ENCODE peak calls at places on chromosomes 12 and 14, in nine cellular contexts. C is CD8-positive, alpha-beta T cell; H is nephron progenitor cell; X is mesothelial cell of epicardium; K is astrocyte; P is suprapubic skin; S is neural progenitor cell; D is NB4; J is brain microvascular endothelial cell. I is an unnamed sample.

GRCh38 chr12:115451785-115452736 is 768.1 kb upstream of the TBX3 start:
- DNase-seq in C (no peak), X (peak; percentile 76), P (no peak), J (no peak), K (no peak), D (no peak), S (peak; percentile 93), H (peak; percentile 81), I (no peak)

GRCh38 chr12:55681142-55682077 is 26.3 kb downstream of the ITGA7 start:
- DNase-seq in D (peak; percentile 76), S (peak; percentile 89), X (no peak), H (peak; percentile 61), C (no peak), P (no peak), J (peak; percentile 25), K (peak; percentile 53), I (no peak)

GRCh38 chr12:125983784-125984510 is 918.7 kb downstream of the AACS start:
- DNase-seq in S (peak; percentile 94), D (no peak), X (no peak), J (no peak), P (no peak), C (no peak), K (peak; percentile 29), H (peak; percentile 63), I (no peak)

GRCh38 chr12:49979061-49979586 is 6.4 kb downstream of the AQP6 start:
- DNase-seq in X (no peak), P (no peak), H (no peak), D (no peak), J (no peak), S (no peak), C (no peak), K (no peak), I (no peak)

GRCh38 chr12:53049582-53050318 is at the start of gene TNS2:
- DNase-seq in J (no peak), X (no peak), S (peak; percentile 62), P (peak; percentile 93), K (no peak), D (no peak), C (no peak), H (peak; percentile 69), I (peak; percentile 83)

GRCh38 chr12:107522692-107523477 is 162.7 kb upstream of the PWP1 start:
- DNase-seq in D (peak; percentile 28), C (no peak), X (no peak), H (no peak), J (no peak), S (peak; percentile 61), K (no peak), P (no peak), I (no peak)

GRCh38 chr14:91281346-91281745 is 36.8 kb upstream of the GPR68 start:
- DNase-seq in K (peak; percentile 40), S (no peak), X (no peak), H (no peak), P (no peak), C (no peak), J (no peak), D (no peak), I (no peak)

GRCh38 chr12:106309671-106310313 is 7.3 kb downstream of the TCP11L2 start:
- DNase-seq in K (peak; percentile 92), S (no peak), D (no peak), P (no peak), H (no peak), C (no peak), J (peak; percentile 47), X (no peak), I (no peak)

GRCh38 chr12:116096874-116097273 is 180.6 kb downstream of the MED13L start:
- DNase-seq in J (no peak), C (no peak), D (no peak), K (no peak), H (no peak), X (no peak), P (no peak), S (no peak), I (no peak)

GRCh38 chr12:48351022-48351708 is 446 bp upstream of the ZNF641 start:
- DNase-seq in S (no peak), D (no peak), J (peak; percentile 66), C (no peak), K (peak; percentile 67), X (no peak), H (no peak), P (peak; percentile 86), I (no peak)

GRCh38 chr14:58414845-58415244 is 12.5 kb downstream of the TIMM9 start:
- DNase-seq in K (no peak), D (no peak), C (no peak), H (no peak), S (no peak), P (no peak), J (no peak), X (no peak), I (no peak)

GRCh38 chr12:96117460-96117859 is 76.7 kb upstream of the ELK3 start:
- DNase-seq in P (no peak), S (no peak), C (no peak), K (no peak), D (peak; percentile 51), J (no peak), H (no peak), X (no peak), I (no peak)

GRCh38 chr14:35534884-35535793 is 1.2 kb downstream of the INSM2 start:
- DNase-seq in D (peak; percentile 68), S (peak; percentile 91), J (peak; percentile 42), K (peak; percentile 46), X (peak; percentile 92), H (peak; percentile 91), C (peak; percentile 22), P (no peak), I (peak; percentile 91)

GRCh38 chr12:107458163-107458562 is 227.4 kb upstream of the PWP1 start:
- DNase-seq in P (no peak), S (no peak), X (no peak), H (no peak), C (no peak), J (no peak), D (no peak), K (no peak), I (no peak)

GRCh38 chr12:48122065-48122834 is 3.1 kb downstream of the PFKM start:
- DNase-seq in K (no peak), S (peak; percentile 20), H (no peak), D (no peak), P (no peak), J (no peak), C (no peak), X (no peak), I (no peak)

GRCh38 chr12:30970559-30971202 is 44.1 kb downstream of the TSPAN11 start:
- DNase-seq in J (no peak), D (no peak), H (no peak), P (no peak), S (no peak), X (no peak), C (no peak), K (no peak), I (no peak)

GRCh38 chr14:81625343-81625742 is 91.7 kb upstream of the SEL1L start:
- DNase-seq in J (no peak), X (no peak), S (peak; percentile 57), P (no peak), H (no peak), K (no peak), D (peak; percentile 46), C (no peak), I (no peak)
- TF ChIP-seq CTCF in J (no peak), X (no peak), S (peak; percentile 79), P (no peak), H (peak; percentile 46), K (peak; percentile 11), D (no peak), C (no peak), I (peak; percentile 45)

GRCh38 chr14:78029471-78030372 is 140.5 kb upstream of the NRXN3 start:
- DNase-seq in P (no peak), S (peak; percentile 76), H (peak; percentile 17), D (no peak), K (no peak), X (no peak), C (no peak), J (no peak), I (peak; percentile 42)
- TF ChIP-seq CTCF in P (no peak), S (peak; percentile 30), H (no peak), D (no peak), K (no peak), X (no peak), C (no peak), J (peak; percentile 39), I (no peak)

GRCh38 chr12:4648099-4648498 is 752 bp downstream of the AKAP3 start:
- DNase-seq in S (no peak), C (no peak), J (no peak), P (no peak), H (no peak), K (no peak), X (no peak), D (peak; percentile 47), I (no peak)

GRCh38 chr12:4648499-4649357 is at the start of the genes AKAP3 and NDUFA9:
- DNase-seq in C (peak; percentile 66), P (peak; percentile 86), J (peak; percentile 83), S (peak; percentile 87), K (peak; percentile 79), H (peak; percentile 78), D (peak; percentile 85), X (peak; percentile 77), I (peak; percentile 90)

GRCh38 chr12:4649358-4649661 is 396 bp downstream of the NDUFA9 start:
- DNase-seq in K (no peak), P (no peak), H (no peak), C (no peak), D (no peak), J (no peak), S (no peak), X (no peak), I (no peak)

GRCh38 chr12:4653257-4653656 is 4.3 kb downstream of the NDUFA9 start:
- DNase-seq in P (no peak), H (no peak), K (no peak), C (no peak), J (no peak), X (no peak), S (peak; percentile 11), D (no peak), I (no peak)
- TF ChIP-seq CTCF in P (no peak), H (no peak), K (no peak), C (no peak), J (no peak), X (no peak), S (peak; percentile 6), D (no peak), I (no peak)

GRCh38 chr14:20195911-20196310 is 5.2 kb downstream of the OR11G2 start:
- DNase-seq in S (no peak), P (no peak), H (no peak), D (peak; percentile 14), C (no peak), J (no peak), K (no peak), X (no peak), I (no peak)
- TF ChIP-seq CTCF in S (no peak), P (no peak), H (no peak), D (peak; percentile 23), C (no peak), J (no peak), K (no peak), X (no peak), I (no peak)